ENCODE peak calls at places on chromosomes 3 and 15, in four cellular contexts. N is neuronal stem cell, S is IMR-90, E is mesenchymal stem cell. D is an unnamed sample.

GRCh38 chr15:100958326-100959065 is 39.3 kb downstream of the LRRK1 start:
- DNase-seq in E (peak), N (no peak), S (peak), D (no peak)

GRCh38 chr15:92226020-92226612 is 167.6 kb upstream of the ST8SIA2 start:
- DNase-seq in S (no peak), E (no peak), N (no peak), D (peak)

GRCh38 chr3:154105218-154105975 is 15.8 kb upstream of the ARHGEF26 start:
- DNase-seq in N (no peak), E (no peak), S (peak), D (no peak)

GRCh38 chr15:53918180-53919079 is 59.8 kb upstream of the UNC13C start:
- DNase-seq in S (no peak), N (no peak), E (no peak), D (peak)

GRCh38 chr15:39183177-39183881 is 397.6 kb upstream of the THBS1 start:
- DNase-seq in S (no peak), N (no peak), E (no peak), D (no peak)

GRCh38 chr15:90552162-90552928 is 22.6 kb downstream of the CRTC3 start:
- DNase-seq in S (peak), N (no peak), E (peak), D (no peak)

GRCh38 chr3:23944861-23945652 is at the start of gene NR1D2:
- DNase-seq in E (peak), N (peak), S (peak), D (peak)

GRCh38 chr3:159025733-159026132 is 223.9 kb downstream of the MFSD1 start:
- DNase-seq in E (no peak), N (no peak), S (no peak), D (no peak)

GRCh38 chr3:187130346-187131066 is 8.8 kb downstream of the RPL39L start:
- DNase-seq in S (peak), N (no peak), E (peak), D (no peak)

GRCh38 chr3:78283994-78284393 is 1244.1 kb downstream of the ROBO2 start:
- DNase-seq in N (no peak), S (no peak), E (no peak), D (no peak)

GRCh38 chr3:10744098-10744465 is 71.9 kb upstream of the SLC6A11 start:
- DNase-seq in N (no peak), E (no peak), S (no peak), D (peak)

GRCh38 chr3:21672303-21672702 is 78.7 kb downstream of the ZNF385D start:
- DNase-seq in N (no peak), S (peak), E (peak), D (peak)

GRCh38 chr3:193040836-193041672 is 123.4 kb upstream of the MB21D2 start:
- DNase-seq in E (peak), S (peak), N (peak), D (peak)

GRCh38 chr3:179898024-179898423 is 138.7 kb downstream of the PEX5L start:
- DNase-seq in N (peak), S (peak), E (peak), D (peak)

GRCh38 chr3:45628746-45629145 is 34.2 kb downstream of the LIMD1 start:
- DNase-seq in E (peak), S (peak), N (no peak), D (no peak)

GRCh38 chr3:64489361-64490044 is 198.3 kb downstream of the ADAMTS9 start:
- DNase-seq in S (no peak), N (peak), E (peak), D (peak)

GRCh38 chr3:126390751-126391150 is 4.0 kb upstream of the CFAP100 start:
- DNase-seq in N (no peak), S (no peak), E (no peak), D (no peak)

GRCh38 chr3:149563114-149563513 is 88.6 kb downstream of the TM4SF4 start:
- DNase-seq in E (no peak), N (no peak), S (no peak), D (no peak)

GRCh38 chr15:95996494-95996893 is 334.0 kb upstream of the NR2F2 start:
- DNase-seq in S (no peak), E (no peak), N (no peak), D (no peak)

DNA sequence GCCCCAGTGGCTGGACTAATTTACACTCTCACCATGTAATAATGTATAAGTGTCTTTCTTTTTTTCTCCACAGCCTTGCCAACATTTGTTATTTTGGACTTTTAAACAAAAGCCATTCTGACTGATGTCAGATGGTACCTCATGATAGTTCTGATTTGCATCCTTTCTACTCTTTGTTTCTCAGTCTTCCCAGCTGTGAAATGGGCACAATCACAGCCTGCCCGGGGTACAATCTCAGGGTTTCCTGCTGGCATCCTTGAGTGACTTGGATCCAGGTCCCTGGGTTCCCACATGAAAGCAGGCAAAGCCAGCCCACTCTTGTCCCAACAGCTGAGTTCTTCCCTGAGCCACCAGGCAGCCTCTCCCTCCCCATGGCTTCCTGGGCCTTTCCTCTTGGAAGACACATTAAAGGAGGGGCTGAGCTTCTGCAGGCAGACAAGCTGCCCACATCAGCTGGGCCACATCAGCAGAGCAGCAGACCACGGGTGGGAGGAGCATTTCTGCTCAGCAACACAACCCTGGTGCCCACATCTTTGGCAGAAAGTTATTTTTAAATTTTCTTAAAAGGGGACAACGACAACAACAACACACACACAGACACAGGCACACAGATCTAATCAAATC is 82.0 kb downstream of the MYLK start:
- DNase-seq in N (no peak), E (no peak), S (no peak), D (no peak)
- H3K23ac ChIP-seq in N (no peak), E (no peak), S (peak), D (no peak)

DNA sequence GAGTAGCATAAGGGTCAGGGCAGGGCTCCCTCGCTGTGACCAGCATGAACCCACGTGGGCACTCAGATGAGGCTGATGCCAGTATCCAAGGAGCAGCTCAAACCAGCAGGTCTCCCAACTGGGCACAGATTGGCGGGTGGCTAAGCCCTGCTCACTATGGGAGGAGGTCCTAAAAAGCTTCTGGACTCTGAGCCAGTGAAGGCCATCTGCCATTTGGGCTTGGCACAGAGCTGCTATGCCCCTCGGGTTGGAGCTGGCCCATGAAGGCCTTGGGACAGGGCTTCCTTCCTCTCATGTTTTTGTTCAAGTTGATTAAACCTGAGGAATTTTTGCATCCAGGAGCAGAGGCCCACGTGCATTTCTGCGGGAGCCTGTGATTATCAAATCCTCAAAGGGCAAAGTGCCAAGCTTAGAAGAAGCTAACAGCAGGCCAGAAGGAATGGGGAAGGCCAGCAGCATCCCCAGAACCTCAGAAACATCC is 4.3 kb upstream of the STRA6 start:
- DNase-seq in S (no peak), E (no peak), N (no peak), D (no peak)
- H2BK15ac ChIP-seq in S (no peak), E (no peak), N (peak), D (no peak)

GRCh38 chr15:67578020-67578600 is 35.6 kb downstream of the MAP2K5 start:
- DNase-seq in S (peak), E (no peak), N (no peak), D (no peak)
- H3K23ac ChIP-seq in S (no peak), E (no peak), N (no peak), D (no peak)

DNA sequence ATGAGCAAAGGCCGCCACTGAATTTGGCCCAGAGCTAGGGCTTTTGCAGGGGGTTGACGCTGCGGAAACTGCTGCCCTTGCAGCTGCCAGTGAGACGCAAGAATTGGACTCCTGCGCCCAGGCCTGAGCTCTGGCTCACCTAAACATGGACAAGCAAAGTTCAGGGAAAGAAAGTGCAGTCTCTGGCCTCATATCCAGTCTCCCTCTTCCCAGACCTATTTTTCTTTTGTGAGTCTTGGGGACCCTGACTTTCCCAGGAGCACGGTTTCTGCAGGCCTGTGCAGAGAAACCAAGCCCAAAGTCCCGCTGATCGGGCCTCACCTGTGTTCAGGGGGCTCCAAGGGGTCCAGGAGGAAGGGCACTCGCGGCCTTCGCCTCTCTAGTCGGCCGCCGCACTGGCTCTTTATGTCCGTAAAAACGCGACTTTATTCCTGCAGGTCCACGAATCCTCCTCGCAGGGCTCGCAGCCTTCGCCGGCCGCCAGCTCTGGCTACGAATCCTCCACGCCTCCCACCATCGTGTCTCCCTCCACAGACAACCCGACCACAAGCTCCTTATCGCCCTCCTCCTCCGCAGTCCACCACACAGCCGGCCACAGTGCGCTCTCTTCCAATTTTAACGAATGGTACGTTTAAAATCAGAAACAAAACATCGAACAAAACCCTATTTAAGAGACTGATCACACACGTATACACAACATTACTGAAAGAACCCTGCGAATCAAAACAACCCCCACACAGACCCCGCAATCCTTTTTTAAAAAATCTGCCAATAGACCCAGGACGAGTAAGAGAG is 3.9 kb downstream of the ZIC1 start:
- DNase-seq in E (no peak), S (no peak), N (peak), D (peak)
- H2BK15ac ChIP-seq in E (no peak), S (no peak), N (no peak), D (no peak)

GRCh38 chr3:54169524-54169923 is 47.2 kb downstream of the CACNA2D3 start:
- DNase-seq in E (no peak), S (no peak), N (no peak), D (no peak)
- H3K23ac ChIP-seq in E (no peak), S (no peak), N (no peak), D (no peak)

DNA sequence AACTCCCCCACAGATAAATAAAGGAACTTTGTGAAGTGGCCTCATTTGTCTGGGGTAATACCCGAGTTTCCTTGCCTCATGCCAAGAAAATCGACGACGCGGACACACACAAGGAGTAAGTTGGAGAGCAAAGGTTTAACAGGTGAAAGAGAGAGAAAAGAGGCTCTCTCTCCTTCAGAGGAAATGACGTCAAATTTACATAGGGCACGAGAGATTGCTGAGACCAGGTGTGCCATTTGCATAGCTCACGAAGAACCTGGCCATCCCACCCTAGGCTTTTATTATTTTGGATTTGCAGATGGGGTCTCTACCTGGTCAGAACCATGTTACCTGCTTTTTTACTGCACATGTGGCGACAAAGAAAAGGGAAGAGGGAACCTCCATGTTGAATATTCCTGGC is 49.3 kb upstream of the IGF2BP2 start:
- DNase-seq in S (no peak), N (no peak), E (no peak), D (no peak)
- H2BK15ac ChIP-seq in S (no peak), N (no peak), E (no peak), D (no peak)

DNA sequence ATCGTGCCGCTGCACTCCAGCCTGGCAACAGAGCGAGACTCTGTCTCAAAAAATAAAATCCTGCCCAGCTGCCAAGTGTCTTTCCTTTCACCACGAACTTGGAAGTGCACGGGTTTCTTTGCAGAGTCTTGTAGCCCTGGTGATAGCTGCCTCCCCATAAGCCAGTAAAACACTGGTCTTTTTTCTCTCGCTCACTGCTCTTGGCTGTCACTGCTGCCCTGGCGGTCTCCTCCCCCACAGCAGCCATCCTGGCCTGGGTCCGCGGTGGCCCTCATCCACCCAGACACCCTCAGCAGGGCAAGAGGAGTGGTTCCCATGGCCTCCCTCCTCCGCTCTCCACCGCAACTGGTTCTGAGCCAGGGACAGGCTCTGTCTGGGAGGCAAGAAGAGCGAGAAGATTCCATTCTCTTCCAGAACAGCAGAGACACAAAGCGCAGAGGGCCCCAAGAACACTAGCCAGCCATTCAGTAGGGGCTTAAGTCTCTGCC is 44.4 kb downstream of the KLHL25 start:
- DNase-seq in N (no peak), S (peak), E (no peak), D (peak)
- H3K23ac ChIP-seq in N (no peak), S (no peak), E (no peak), D (no peak)

DNA sequence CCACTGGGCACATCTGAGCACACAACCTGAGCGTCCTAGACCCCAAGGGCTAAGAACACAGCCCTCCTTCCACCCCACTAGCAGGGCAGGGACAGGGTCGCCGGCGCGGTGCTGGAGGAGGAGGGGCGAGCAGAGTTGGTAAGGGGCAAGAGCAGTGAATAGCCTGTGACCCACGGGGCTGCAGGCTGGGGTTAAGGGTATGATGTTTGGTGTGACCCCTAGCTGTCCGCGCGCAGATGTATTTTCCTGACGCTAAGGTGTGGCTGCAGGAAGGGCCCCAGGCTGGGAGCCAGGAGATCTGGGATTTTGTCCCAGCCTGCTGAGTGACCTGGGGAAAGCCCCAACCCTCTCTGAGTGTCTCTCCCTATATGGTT is 1.3 kb upstream of the C15orf39 start:
- DNase-seq in S (no peak), N (no peak), E (no peak), D (no peak)
- H2BK15ac ChIP-seq in S (no peak), N (peak), E (no peak), D (no peak)